ENCODE peak calls at places on chromosome 12, in four cellular contexts. B is tibial artery, S is GM12878, P is stomach. H is an unnamed sample. For H3K27me3, the result is how much of the 10 kb centered on the place peaks cover.

GRCh38 chr12:117486840-117487659 is 125.6 kb upstream of the NOS1 start:
- DNase-seq in B (peak), S (no peak), P (peak), H (peak)

GRCh38 chr12:51906452-51907082 is 737 bp upstream of the ACVRL1 start:
- DNase-seq in B (peak), S (no peak), P (no peak), H (no peak)

GRCh38 chr12:121903202-121903601 is 14.6 kb downstream of the PSMD9 start:
- DNase-seq in B (no peak), S (no peak), P (no peak), H (peak)

GRCh38 chr12:11797317-11797913 is 147.9 kb downstream of the ETV6 start:
- DNase-seq in B (no peak), S (no peak), P (peak), H (no peak)

GRCh38 chr12:69868695-69869094 is 43.7 kb downstream of the MYRFL start:
- DNase-seq in B (no peak), S (no peak), P (no peak), H (no peak)

GRCh38 chr12:21881950-21882349 is 59.3 kb downstream of the ABCC9 start:
- DNase-seq in B (no peak), S (no peak), P (no peak), H (peak)

GRCh38 chr12:68331869-68332725 is at the start of gene MDM1:
- DNase-seq in B (peak), S (peak), P (peak), H (peak)

GRCh38 chr12:105921872-105922669 is 216.7 kb downstream of the NUAK1 start:
- DNase-seq in B (no peak), S (no peak), P (no peak), H (no peak)

GRCh38 chr12:2112401-2112800 is 59.6 kb downstream of the CACNA1C start:
- DNase-seq in B (no peak), S (no peak), P (no peak), H (no peak)

GRCh38 chr12:64063121-64063520 is 159.0 kb downstream of the KICS2 start:
- DNase-seq in B (no peak), S (no peak), P (no peak), H (no peak)

GRCh38 chr12:52366738-52367485 is at the start of gene KRT85:
- DNase-seq in B (no peak), S (no peak), P (no peak), H (no peak)

GRCh38 chr12:117119592-117120198 is 20.5 kb upstream of the TESC start:
- DNase-seq in B (peak), S (no peak), P (no peak), H (no peak)

GRCh38 chr12:117967043-117967442 is 1.7 kb downstream of the KSR2 start:
- DNase-seq in B (no peak), S (no peak), P (no peak), H (no peak)

GRCh38 chr12:93841671-93842070 is 164.5 kb downstream of the CRADD start:
- DNase-seq in B (no peak), S (no peak), P (no peak), H (no peak)

GRCh38 chr12:46858368-46858767 is 32.6 kb upstream of the SLC38A4 start:
- DNase-seq in B (no peak), S (no peak), P (no peak), H (no peak)

GRCh38 chr12:118311666-118312065 is 61.0 kb downstream of the TAOK3 start:
- DNase-seq in B (no peak), S (no peak), P (no peak), H (no peak)

GRCh38 chr12:42097971-42098370 is 46.7 kb downstream of the GXYLT1 start:
- DNase-seq in B (no peak), S (peak), P (no peak), H (no peak)

GRCh38 chr12:113329022-113329790 is 5.7 kb downstream of the SLC8B1 start:
- DNase-seq in B (no peak), S (no peak), P (no peak), H (no peak)

GRCh38 chr12:3299929-3300832 is 190.8 kb upstream of the PRMT8 start:
- DNase-seq in B (peak), S (peak), P (peak), H (peak)

GRCh38 chr12:68012712-68013111 is 23.5 kb downstream of the IFNG-AS1 start:
- DNase-seq in B (no peak), S (peak), P (no peak), H (no peak)

GRCh38 chr12:80763874-80764273 is 47.2 kb downstream of the MYF5 start:
- DNase-seq in B (no peak), S (no peak), P (no peak), H (no peak)

GRCh38 chr12:74317078-74317581 is 220.5 kb upstream of the ATXN7L3B start:
- DNase-seq in B (no peak), S (no peak), P (no peak), H (no peak)

GRCh38 chr12:121050725-121051124 is 11.7 kb upstream of the OASL start:
- DNase-seq in B (no peak), S (no peak), P (no peak), H (no peak)

GRCh38 chr12:15794196-15794595 is 5.0 kb upstream of the EPS8 start:
- DNase-seq in B (no peak), S (no peak), P (no peak), H (no peak)

GRCh38 chr12:32024884-32025599 is 65.8 kb downstream of the RESF1 start:
- DNase-seq in B (no peak), S (no peak), P (no peak), H (no peak)

GRCh38 chr12:116697305-116698130 is 40.4 kb downstream of the SPRING1 start:
- DNase-seq in B (no peak), S (no peak), P (peak), H (no peak)

GRCh38 chr12:109836916-109837315 is 3.7 kb upstream of the TRPV4 start:
- DNase-seq in B (no peak), S (no peak), P (no peak), H (no peak)

GRCh38 chr12:122116707-122117535 is 38.4 kb downstream of the MLXIP start:
- DNase-seq in B (peak), S (no peak), P (peak), H (peak)

GRCh38 chr12:123131879-123132402 is 18.9 kb downstream of the PITPNM2 start:
- DNase-seq in B (no peak), S (no peak), P (peak), H (peak)

GRCh38 chr12:121064116-121064515 is 25.1 kb upstream of the OASL start:
- DNase-seq in B (no peak), S (no peak), P (no peak), H (no peak)

GRCh38 chr12:107247650-107248049 is 154.3 kb upstream of the CRY1 start:
- DNase-seq in B (no peak), S (no peak), P (no peak), H (no peak)

GRCh38 chr12:29463198-29463597 is 34.3 kb downstream of the OVCH1 start:
- DNase-seq in B (no peak), S (no peak), P (no peak), H (no peak)

GRCh38 chr12:31322651-31323248 is 3.2 kb downstream of the SINHCAF start:
- DNase-seq in B (no peak), S (no peak), P (no peak), H (no peak)

GRCh38 chr12:123038486-123038885 is 58.0 kb downstream of the ARL6IP4 start:
- DNase-seq in B (no peak), S (no peak), P (no peak), H (no peak)

GRCh38 chr12:47095446-47096236 is 15.9 kb upstream of the AMIGO2 start:
- DNase-seq in B (no peak), S (no peak), P (no peak), H (no peak)

GRCh38 chr12:110743571-110744093 is 941 bp upstream of the PPP1CC start:
- DNase-seq in B (peak), S (no peak), P (no peak), H (peak)

GRCh38 chr12:97801471-97802045 is 339.0 kb downstream of the RMST start:
- DNase-seq in B (no peak), S (no peak), P (no peak), H (no peak)

GRCh38 chr12:51922762-51923505 is 15.6 kb downstream of the ACVRL1 start:
- DNase-seq in B (peak), S (peak), P (peak), H (peak)

GRCh38 chr12:110002691-110003515 is 3.7 kb downstream of the ANKRD13A start:
- DNase-seq in B (no peak), S (no peak), P (no peak), H (no peak)

GRCh38 chr12:53965251-53966069 is 7.5 kb upstream of the HOXC11 start:
- DNase-seq in B (peak), S (no peak), P (no peak), H (no peak)

GRCh38 chr12:53963434-53964314 is 9.0 kb downstream of the HOXC12 start:
- DNase-seq in B (no peak), S (no peak), P (no peak), H (no peak)

GRCh38 chr12:53964315-53964713 is 8.6 kb upstream of the HOXC11 start:
- DNase-seq in B (no peak), S (no peak), P (no peak), H (no peak)

GRCh38 chr12:53961025-53961761 is 6.5 kb downstream of the HOXC12 start:
- DNase-seq in B (no peak), S (no peak), P (no peak), H (no peak)

GRCh38 chr12:53963005-53963404 is 8.3 kb downstream of the HOXC12 start:
- DNase-seq in B (no peak), S (no peak), P (no peak), H (no peak)
- H3K27me3 ChIP-seq in B (under half), S (under half), P (half or more), H (under half)

GRCh38 chr12:124679047-124679446 is 111.6 kb upstream of the NCOR2 start:
- DNase-seq in B (no peak), S (no peak), P (no peak), H (no peak)
- H3K27ac ChIP-seq in B (peak), S (no peak), P (peak), H (no peak)

GRCh38 chr12:25997401-25997973 is 39.0 kb downstream of the RASSF8 start:
- DNase-seq in B (no peak), S (no peak), P (no peak), H (no peak)
- H3K4me3 ChIP-seq in B (no peak), S (no peak), P (no peak), H (no peak)

GRCh38 chr12:131456301-131457027 is 254.4 kb upstream of the SFSWAP start:
- DNase-seq in B (no peak), S (no peak), P (peak), H (no peak)

GRCh38 chr12:131458931-131459575 is 251.8 kb upstream of the SFSWAP start:
- DNase-seq in B (no peak), S (no peak), P (peak), H (no peak)

GRCh38 chr12:131457028-131457310 is 253.9 kb upstream of the SFSWAP start:
- DNase-seq in B (no peak), S (no peak), P (peak), H (no peak)

GRCh38 chr12:131458048-131458374 is 252.9 kb upstream of the SFSWAP start:
- DNase-seq in B (no peak), S (no peak), P (peak), H (no peak)

DNA sequence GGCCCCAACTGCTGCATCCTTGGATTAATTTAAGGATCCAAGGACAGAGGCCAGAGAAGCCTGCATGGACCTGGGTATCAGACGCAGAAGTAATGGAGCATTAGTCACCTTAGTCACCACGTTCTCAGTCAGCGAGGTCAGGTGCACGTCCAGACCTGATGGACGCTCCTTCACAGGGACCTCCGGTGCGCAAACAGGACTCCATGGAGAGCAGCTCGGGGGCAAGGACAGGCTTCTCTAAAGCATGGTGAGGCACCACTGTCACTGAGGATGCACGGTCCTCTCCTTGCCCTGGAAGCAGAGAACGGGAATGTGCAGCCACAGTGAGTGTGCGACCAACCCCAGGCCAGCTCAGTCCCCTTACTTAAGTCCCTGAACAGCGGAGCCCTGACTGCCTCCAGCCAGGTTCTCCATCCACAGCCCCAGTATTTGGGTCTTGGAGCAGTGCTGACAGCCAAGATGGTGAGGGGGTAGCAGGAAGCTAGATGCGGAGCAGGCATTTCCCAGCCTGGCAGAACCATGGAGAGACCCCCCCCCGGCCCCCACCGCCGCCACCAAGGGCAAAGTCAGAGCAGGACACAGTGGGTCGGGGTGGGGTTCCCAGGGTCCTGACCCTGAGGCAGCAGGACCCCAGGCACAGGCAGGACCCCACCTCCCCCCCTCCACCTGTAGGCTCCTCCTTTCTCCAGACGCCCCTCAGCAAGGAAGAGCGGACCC is 253.4 kb upstream of the SFSWAP start:
- DNase-seq in B (no peak), S (no peak), P (peak), H (no peak)
- H3K27me3 ChIP-seq in B (under half), S (under half), P (under half), H (under half)

GRCh38 chr12:39296496-39296895 is 146.4 kb downstream of the KIF21A start:
- DNase-seq in B (no peak), S (no peak), P (no peak), H (no peak)
- H3K27ac ChIP-seq in B (no peak), S (no peak), P (no peak), H (no peak)

GRCh38 chr12:132833341-132833740 is 4.7 kb upstream of the GOLGA3 start:
- DNase-seq in B (no peak), S (no peak), P (no peak), H (no peak)

GRCh38 chr12:132836803-132837331 is 8.2 kb upstream of the GOLGA3 start:
- DNase-seq in B (no peak), S (no peak), P (no peak), H (no peak)

GRCh38 chr12:132837693-132838463 is 9.2 kb upstream of the GOLGA3 start:
- DNase-seq in B (no peak), S (no peak), P (no peak), H (no peak)

GRCh38 chr12:132834181-132834711 is 5.6 kb upstream of the GOLGA3 start:
- DNase-seq in B (no peak), S (no peak), P (no peak), H (no peak)

DNA sequence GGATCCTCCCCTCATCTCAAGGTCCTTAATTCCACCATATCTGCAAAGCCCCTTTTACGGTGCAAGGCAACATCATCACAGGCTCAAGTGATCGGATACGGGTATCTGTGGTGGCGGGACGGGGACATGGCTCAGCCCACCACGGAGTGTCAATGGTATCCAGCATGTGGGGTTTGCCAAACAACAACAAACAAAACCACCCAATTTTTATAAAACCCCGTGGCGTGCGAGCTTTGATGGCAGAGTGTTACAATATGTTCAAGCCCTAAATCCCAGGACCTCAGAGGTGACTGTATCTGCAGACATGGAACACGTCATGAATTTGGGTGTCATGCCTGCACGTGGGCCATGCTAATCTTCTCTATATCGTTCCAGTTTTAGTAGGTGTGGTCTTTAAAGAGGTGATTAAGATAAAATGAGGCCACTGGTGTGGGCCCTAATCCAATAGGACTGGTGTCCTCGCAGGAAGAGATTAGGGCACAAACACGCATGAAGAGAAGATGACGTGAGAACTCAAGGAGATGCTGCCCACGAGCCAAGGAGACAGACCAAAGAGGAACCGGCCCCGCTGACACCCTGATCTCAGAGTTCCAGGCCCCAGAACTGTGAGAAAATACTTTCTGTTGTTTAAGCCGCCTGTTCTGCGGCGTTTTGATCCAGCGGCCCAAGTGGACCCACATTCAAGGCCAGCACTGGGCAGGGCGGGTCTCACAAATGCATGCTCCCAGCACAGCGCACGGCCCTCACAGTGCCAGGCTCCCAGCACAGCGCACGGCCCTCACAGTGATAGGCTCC is 6.6 kb upstream of the GOLGA3 start:
- DNase-seq in B (no peak), S (no peak), P (no peak), H (no peak)
- H3K4me3 ChIP-seq in B (no peak), S (no peak), P (no peak), H (no peak)

GRCh38 chr12:49541911-49542505 is 3.2 kb downstream of the KCNH3 start:
- DNase-seq in B (no peak), S (no peak), P (no peak), H (no peak)

GRCh38 chr12:49542592-49543160 is 3.8 kb downstream of the KCNH3 start:
- DNase-seq in B (no peak), S (no peak), P (no peak), H (no peak)

GRCh38 chr12:49543221-49543913 is 4.5 kb downstream of the KCNH3 start:
- DNase-seq in B (no peak), S (no peak), P (no peak), H (peak)

GRCh38 chr12:49545815-49546214 is 7.0 kb downstream of the KCNH3 start:
- DNase-seq in B (no peak), S (no peak), P (no peak), H (no peak)

DNA sequence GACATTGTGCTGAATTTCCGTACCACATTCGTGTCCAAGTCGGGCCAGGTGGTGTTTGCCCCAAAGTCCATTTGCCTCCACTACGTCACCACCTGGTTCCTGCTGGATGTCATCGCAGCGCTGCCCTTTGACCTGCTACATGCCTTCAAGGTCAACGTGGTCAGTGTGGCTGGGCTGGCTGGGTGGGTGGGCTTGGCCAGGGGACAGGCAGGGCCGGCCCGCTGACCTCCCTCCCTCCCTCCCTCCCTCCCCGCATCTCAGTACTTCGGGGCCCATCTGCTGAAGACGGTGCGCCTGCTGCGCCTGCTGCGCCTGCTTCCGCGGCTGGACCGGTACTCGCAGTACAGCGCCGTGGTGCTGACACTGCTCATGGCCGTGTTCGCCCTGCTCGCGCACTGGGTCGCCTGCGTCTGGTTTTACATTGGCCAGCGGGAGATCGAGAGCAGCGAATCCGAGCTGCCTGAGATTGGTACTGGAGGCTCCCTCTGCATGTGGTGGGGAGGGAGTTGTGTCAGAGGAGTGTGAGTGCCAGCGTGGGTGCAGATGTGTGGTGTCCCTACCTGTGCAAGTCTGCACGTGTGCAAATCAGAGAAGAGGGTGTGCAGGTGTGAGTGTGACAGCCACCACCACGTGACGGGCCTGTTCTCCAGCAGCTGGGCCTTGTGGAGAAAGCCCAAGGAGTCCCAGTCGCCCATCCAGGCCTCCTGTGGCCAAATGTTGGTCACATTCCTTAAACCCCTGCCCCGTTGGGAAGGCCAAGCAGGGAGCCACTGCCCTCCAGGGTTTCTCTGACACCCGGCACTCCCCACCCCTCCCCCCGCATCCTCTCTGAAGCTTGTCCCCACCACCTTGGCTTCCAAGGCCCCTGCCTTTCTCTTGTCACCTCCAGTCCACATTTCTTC is 5.3 kb downstream of the KCNH3 start:
- DNase-seq in B (no peak), S (no peak), P (no peak), H (no peak)
- H3K27me3 ChIP-seq in B (under half), S (under half), P (under half), H (under half)

GRCh38 chr12:108647936-108648287 is 14.2 kb upstream of the SELPLG start:
- DNase-seq in B (no peak), S (no peak), P (no peak), H (no peak)

GRCh38 chr12:108647199-108647935 is 13.7 kb upstream of the SELPLG start:
- DNase-seq in B (no peak), S (no peak), P (no peak), H (no peak)

GRCh38 chr12:108649668-108650067 is 16.0 kb upstream of the SELPLG start:
- DNase-seq in B (no peak), S (no peak), P (no peak), H (no peak)

GRCh38 chr12:108649126-108649525 is 15.4 kb upstream of the SELPLG start:
- DNase-seq in B (no peak), S (no peak), P (no peak), H (no peak)

GRCh38 chr12:108648371-108648770 is 14.7 kb upstream of the SELPLG start:
- DNase-seq in B (no peak), S (no peak), P (no peak), H (no peak)
- H3K27ac ChIP-seq in B (peak), S (no peak), P (peak), H (no peak)